ENCODE peak calls at places on chromosomes 1 and 21, in seven cellular contexts. B, I, F, N, A, E and X are unnamed samples.

GRCh38 chr1:18581420-18581880 is 49.2 kb upstream of the PAX7 start:
- DNase-seq in A (peak; percentile 8), E (peak; percentile 23), F (no peak), I (no peak), N (no peak), B (no peak), X (no peak)

GRCh38 chr1:38444311-38444710 is 397.7 kb upstream of the POU3F1 start:
- DNase-seq in B (peak; percentile 10), I (no peak), A (peak; percentile 55), N (no peak), F (no peak), E (peak; percentile 48), X (peak; percentile 18)

GRCh38 chr1:213666113-213666512 is 321.7 kb upstream of the PROX1 start:
- DNase-seq in F (no peak), I (no peak), E (no peak), N (no peak), A (no peak), B (no peak), X (no peak)

GRCh38 chr1:95223110-95223509 is 10.9 kb upstream of the RWDD3 start:
- DNase-seq in B (no peak), I (no peak), N (no peak), A (peak; percentile 56), E (peak; percentile 77), F (peak; percentile 10), X (peak; percentile 23)

GRCh38 chr21:32132911-32133310 is 145.9 kb downstream of the MIS18A start:
- DNase-seq in A (no peak), N (no peak), B (no peak), F (no peak), I (no peak), E (no peak), X (no peak)

GRCh38 chr1:203325004-203325417 is 19.7 kb downstream of the BTG2 start:
- DNase-seq in F (no peak), E (no peak), B (no peak), N (no peak), A (no peak), I (no peak), X (no peak)

GRCh38 chr1:198892065-198892464 is 253.2 kb downstream of the PTPRC start:
- DNase-seq in A (peak; percentile 47), I (no peak), N (no peak), E (peak; percentile 82), F (no peak), B (peak; percentile 52), X (no peak)

GRCh38 chr1:85240174-85240601 is 19.3 kb downstream of the C1orf52 start:
- DNase-seq in E (peak; percentile 74), A (no peak), I (no peak), B (no peak), F (no peak), N (no peak), X (peak; percentile 32)

GRCh38 chr1:6954596-6954995 is 169.3 kb downstream of the CAMTA1 start:
- DNase-seq in F (no peak), I (no peak), E (no peak), A (no peak), B (no peak), N (no peak), X (no peak)

GRCh38 chr1:147849097-147849873 is 53.3 kb upstream of the GJA8 start:
- DNase-seq in F (peak; percentile 4), I (no peak), E (peak; percentile 47), B (no peak), A (peak; percentile 13), N (no peak), X (peak; percentile 12)

DNA sequence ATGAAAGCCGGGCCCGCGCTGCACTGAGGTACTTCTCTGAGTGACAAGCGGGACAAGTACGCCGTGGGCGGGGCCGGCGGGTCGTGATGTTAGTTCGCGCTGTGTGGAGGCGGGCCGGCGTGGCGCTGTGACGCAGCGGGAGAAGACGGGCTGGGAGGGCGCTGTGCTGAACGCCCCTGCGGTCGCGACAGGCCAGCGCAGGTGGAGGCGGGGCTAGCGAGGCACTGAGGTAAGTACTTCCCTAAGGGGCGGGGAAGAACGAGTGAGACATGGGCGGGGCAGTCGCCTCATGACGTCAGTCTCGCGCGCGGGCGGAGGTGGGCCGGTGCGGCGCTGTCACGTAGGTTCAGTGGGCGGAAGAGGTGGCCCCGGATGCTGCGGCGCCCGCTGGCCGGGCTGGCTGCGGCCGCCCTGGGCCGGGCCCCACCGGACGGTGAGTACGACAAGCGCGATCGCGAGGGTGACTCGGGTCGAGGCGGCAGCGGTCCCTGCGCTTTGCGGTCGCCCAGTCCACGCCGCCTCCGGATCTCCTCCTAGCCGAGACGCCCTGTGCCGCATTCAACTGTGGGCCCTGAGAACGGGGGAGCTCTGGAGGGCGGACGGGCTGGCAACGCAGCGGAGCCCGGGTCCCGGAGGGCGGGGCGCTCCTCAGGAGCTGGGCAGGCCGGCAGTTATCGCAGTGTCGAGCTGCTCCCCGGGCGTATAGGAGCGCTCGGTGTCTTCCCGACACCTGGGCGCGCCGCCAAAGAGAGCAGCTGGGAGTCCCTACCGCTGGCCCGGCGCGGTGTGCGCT is at the start of gene GUK1:
- DNase-seq in E (peak; percentile 100), A (peak; percentile 99), I (peak; percentile 100), N (peak; percentile 99), F (peak; percentile 98), B (peak; percentile 94), X (peak; percentile 100)
- TF ChIP-seq CTCF in E (no peak), A (no peak), I (no peak), N (peak; percentile 27), F (peak; percentile 18), B (no peak), X (peak; percentile 72)

DNA sequence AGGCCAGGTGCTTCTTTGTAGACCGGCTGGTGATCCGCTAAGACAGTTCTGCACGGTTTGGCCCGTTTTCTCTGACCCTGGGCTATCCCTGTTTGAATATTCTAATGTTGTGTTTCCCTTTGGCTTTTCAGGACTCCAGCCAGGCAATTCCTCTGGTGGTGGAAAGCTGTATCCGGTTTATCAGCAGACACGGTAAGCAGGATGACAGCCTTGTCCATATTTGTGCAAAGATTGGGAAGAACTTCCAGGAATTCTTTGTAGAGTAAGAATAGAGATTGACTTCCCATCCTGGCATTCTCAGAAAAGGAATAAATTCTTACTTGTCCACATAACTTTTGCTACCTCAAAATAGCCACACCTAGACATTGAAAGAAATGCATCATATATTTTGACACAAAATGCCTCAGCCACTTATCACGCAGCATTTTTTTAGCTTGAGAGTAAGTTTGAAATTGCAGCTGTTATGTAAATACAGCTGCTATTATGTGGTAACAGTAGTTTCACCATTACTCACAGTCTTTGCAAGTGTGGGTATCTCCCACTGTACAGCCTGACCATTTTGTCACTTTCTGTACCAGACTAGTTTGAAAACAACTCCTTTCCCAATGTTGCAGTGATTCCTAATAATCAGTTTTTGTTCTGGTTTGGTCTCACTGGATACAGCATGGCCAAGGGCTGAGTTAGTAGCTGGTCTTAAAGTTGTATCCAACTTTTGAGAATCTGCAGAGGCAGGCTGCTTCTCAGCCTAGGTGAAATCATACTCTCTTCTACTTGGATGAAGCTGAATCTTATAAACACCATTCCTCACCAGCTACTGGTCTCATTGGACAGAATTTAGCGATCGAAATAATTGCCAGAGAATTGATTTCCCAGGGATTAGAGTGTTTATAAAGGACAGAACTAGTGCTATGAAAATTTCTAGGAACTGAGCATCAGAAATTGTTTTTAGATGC is 40.0 kb upstream of the IKBKE start:
- DNase-seq in A (peak; percentile 77), N (peak; percentile 59), F (peak; percentile 26), I (no peak), E (peak; percentile 86), B (no peak), X (peak; percentile 72)
- TF ChIP-seq CTCF in A (peak; percentile 28), N (no peak), F (no peak), I (no peak), E (peak; percentile 50), B (no peak), X (peak; percentile 33)

GRCh38 chr1:37038703-37039093 is 4.4 kb upstream of the GRIK3 start:
- DNase-seq in I (no peak), B (no peak), N (no peak), F (no peak), E (no peak), A (no peak), X (no peak)

GRCh38 chr1:37035828-37036666 is 1.7 kb upstream of the GRIK3 start:
- DNase-seq in F (no peak), A (no peak), N (no peak), E (no peak), B (no peak), I (no peak), X (no peak)

GRCh38 chr1:37037675-37038074 is 3.4 kb upstream of the GRIK3 start:
- DNase-seq in I (no peak), A (no peak), F (no peak), E (no peak), N (no peak), B (no peak), X (no peak)

GRCh38 chr1:37036667-37037053 is 2.3 kb upstream of the GRIK3 start:
- DNase-seq in E (no peak), B (no peak), N (no peak), I (no peak), A (no peak), F (no peak), X (no peak)

GRCh38 chr1:37038079-37038702 is 3.9 kb upstream of the GRIK3 start:
- DNase-seq in E (peak; percentile 12), N (peak; percentile 10), F (no peak), A (peak; percentile 10), B (no peak), I (no peak), X (no peak)
- TF ChIP-seq CTCF in E (no peak), N (peak; percentile 26), F (no peak), A (no peak), B (peak; percentile 3), I (no peak), X (no peak)

GRCh38 chr1:66927528-66927927 is 2.7 kb downstream of the MIER1 start:
- DNase-seq in N (no peak), F (no peak), B (no peak), I (no peak), A (no peak), E (no peak), X (peak; percentile 15)

GRCh38 chr1:66925944-66926343 is 1.2 kb downstream of the MIER1 start:
- DNase-seq in I (no peak), E (no peak), B (no peak), F (no peak), A (no peak), N (no peak), X (no peak)

GRCh38 chr1:66929289-66929688 is 4.5 kb downstream of the MIER1 start:
- DNase-seq in F (no peak), I (no peak), B (no peak), N (no peak), A (no peak), E (no peak), X (no peak)

GRCh38 chr1:66925558-66925910 is 744 bp downstream of the MIER1 start:
- DNase-seq in I (no peak), F (no peak), A (no peak), B (no peak), E (no peak), N (no peak), X (no peak)

DNA sequence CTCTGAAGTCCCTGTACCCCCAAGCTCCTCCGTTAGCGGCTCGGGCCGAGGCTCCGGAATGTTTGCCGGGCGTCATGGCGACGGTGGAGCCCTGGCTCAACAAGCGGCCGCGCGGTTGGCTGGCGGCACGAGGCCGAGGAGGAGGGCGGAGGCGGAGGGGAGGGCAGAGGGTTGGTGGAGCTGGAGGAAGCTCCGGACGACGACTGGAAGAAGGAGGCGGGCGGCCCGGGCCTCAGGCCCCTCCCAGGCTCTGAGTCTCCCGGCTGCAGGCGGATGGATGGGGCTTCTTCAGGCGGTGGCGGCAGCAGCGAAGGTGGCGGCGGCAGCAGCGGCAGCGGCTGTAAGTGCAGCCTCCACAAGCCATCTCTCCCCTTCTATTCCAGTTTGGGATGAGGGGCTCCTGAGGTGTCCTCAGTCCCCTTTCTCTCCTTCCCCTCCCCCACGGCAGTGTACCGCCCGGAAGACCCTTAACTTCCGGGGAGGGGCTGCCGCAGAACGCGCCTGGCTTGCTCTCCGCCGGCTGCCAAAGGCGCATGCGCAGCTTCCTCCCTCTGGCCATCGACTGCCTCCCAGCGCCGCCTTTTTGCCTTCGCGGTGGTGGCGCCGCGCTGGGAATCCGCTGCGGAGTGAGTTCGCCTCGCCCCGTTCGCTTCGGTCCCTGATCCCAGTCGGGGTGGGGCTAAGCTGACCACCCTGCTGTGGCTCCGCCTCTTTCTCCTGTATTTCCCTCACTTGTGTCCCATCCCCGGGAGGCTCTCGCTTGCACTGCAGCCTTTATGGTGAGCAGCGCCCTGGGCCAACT is at the start of the genes DNAI4 and MIER1:
- DNase-seq in N (peak; percentile 98), A (peak; percentile 97), E (peak; percentile 99), I (peak; percentile 100), B (peak; percentile 92), F (peak; percentile 89), X (peak; percentile 98)
- TF ChIP-seq CTCF in N (peak; percentile 24), A (no peak), E (peak; percentile 23), I (peak; percentile 1), B (no peak), F (no peak), X (no peak)